ENCODE peak calls at places on chromosomes 4 and X, in six cellular contexts. One of them, this sample, is unnamed.

GRCh38 chrX:39260965-39261364 is 459.7 kb downstream of the MID1IP1 start:
- DNase-seq in H1: no peak
- DNase-seq in mesenchymal stem cell: peak
- DNase-seq in H9: no peak
- DNase-seq in IMR-90: no peak
- DNase-seq in trophoblast cell: no peak
- DNase-seq in this sample: no peak

GRCh38 chrX:85084770-85085393 is 81.2 kb downstream of the APOOL start:
- DNase-seq in trophoblast cell: no peak
- DNase-seq in IMR-90: peak
- DNase-seq in H1: no peak
- DNase-seq in mesenchymal stem cell: peak
- DNase-seq in H9: no peak
- DNase-seq in this sample: peak

GRCh38 chr4:121217385-121217784 is 53.3 kb upstream of the TNIP3 start:
- DNase-seq in H9: no peak
- DNase-seq in mesenchymal stem cell: peak
- DNase-seq in trophoblast cell: peak
- DNase-seq in H1: no peak
- DNase-seq in IMR-90: peak
- DNase-seq in this sample: no peak

GRCh38 chrX:41408576-41408975 is 38.6 kb upstream of the NYX start:
- DNase-seq in IMR-90: no peak
- DNase-seq in trophoblast cell: no peak
- DNase-seq in H1: no peak
- DNase-seq in H9: no peak
- DNase-seq in mesenchymal stem cell: no peak
- DNase-seq in this sample: no peak

GRCh38 chrX:58025979-58026378 is 115.7 kb upstream of the ZXDA start:
- DNase-seq in H1: peak
- DNase-seq in mesenchymal stem cell: peak
- DNase-seq in trophoblast cell: no peak
- DNase-seq in IMR-90: peak
- DNase-seq in H9: no peak
- DNase-seq in this sample: no peak

GRCh38 chrX:154379569-154379951 is 465 bp downstream of the EMD start:
- DNase-seq in H1: no peak
- DNase-seq in H9: no peak
- DNase-seq in trophoblast cell: no peak
- DNase-seq in IMR-90: no peak
- DNase-seq in mesenchymal stem cell: no peak
- DNase-seq in this sample: no peak

GRCh38 chr4:71259911-71260331 is 78.9 kb upstream of the SLC4A4 start:
- DNase-seq in H9: no peak
- DNase-seq in IMR-90: no peak
- DNase-seq in mesenchymal stem cell: no peak
- DNase-seq in H1: no peak
- DNase-seq in trophoblast cell: no peak
- DNase-seq in this sample: no peak

GRCh38 chrX:33001107-33001506 is 210.2 kb downstream of the DMD start:
- DNase-seq in IMR-90: no peak
- DNase-seq in H9: no peak
- DNase-seq in H1: no peak
- DNase-seq in trophoblast cell: no peak
- DNase-seq in mesenchymal stem cell: no peak
- DNase-seq in this sample: no peak

GRCh38 chrX:27336466-27337091 is 126.6 kb downstream of the PPP4R3C start:
- DNase-seq in H1: peak
- DNase-seq in IMR-90: peak
- DNase-seq in trophoblast cell: peak
- DNase-seq in H9: peak
- DNase-seq in mesenchymal stem cell: peak
- DNase-seq in this sample: peak

GRCh38 chrX:275967-276587 is 5.1 kb upstream of the PLCXD1 start:
- DNase-seq in H9: peak
- DNase-seq in IMR-90: peak
- DNase-seq in H1: peak
- DNase-seq in trophoblast cell: peak
- DNase-seq in mesenchymal stem cell: peak
- DNase-seq in this sample: peak

GRCh38 chr4:160809576-160809975 is 1354.2 kb downstream of the FSTL5 start:
- DNase-seq in mesenchymal stem cell: no peak
- DNase-seq in trophoblast cell: no peak
- DNase-seq in IMR-90: no peak
- DNase-seq in H9: no peak
- DNase-seq in H1: no peak
- DNase-seq in this sample: no peak

GRCh38 chr4:139528377-139529005 is 27.5 kb downstream of the SETD7 start:
- DNase-seq in H9: no peak
- DNase-seq in trophoblast cell: no peak
- DNase-seq in IMR-90: peak
- DNase-seq in H1: no peak
- DNase-seq in mesenchymal stem cell: peak
- DNase-seq in this sample: no peak

GRCh38 chrX:42384956-42385355 is 393.0 kb downstream of the PPP1R2C start:
- DNase-seq in H1: no peak
- DNase-seq in mesenchymal stem cell: no peak
- DNase-seq in IMR-90: no peak
- DNase-seq in H9: no peak
- DNase-seq in trophoblast cell: no peak
- DNase-seq in this sample: no peak

GRCh38 chr4:37661643-37662221 is 24.4 kb downstream of the RELL1 start:
- DNase-seq in trophoblast cell: no peak
- DNase-seq in H9: no peak
- DNase-seq in mesenchymal stem cell: peak
- DNase-seq in H1: no peak
- DNase-seq in IMR-90: peak
- DNase-seq in this sample: no peak

GRCh38 chr4:6196324-6196723 is 4.0 kb downstream of the JAKMIP1 start:
- DNase-seq in mesenchymal stem cell: no peak
- DNase-seq in H9: no peak
- DNase-seq in trophoblast cell: no peak
- DNase-seq in IMR-90: no peak
- DNase-seq in H1: no peak
- DNase-seq in this sample: no peak

GRCh38 chr4:41366911-41367517 is 110.3 kb downstream of the UCHL1 start:
- DNase-seq in trophoblast cell: no peak
- DNase-seq in mesenchymal stem cell: no peak
- DNase-seq in IMR-90: no peak
- DNase-seq in H1: no peak
- DNase-seq in H9: no peak
- DNase-seq in this sample: no peak

DNA sequence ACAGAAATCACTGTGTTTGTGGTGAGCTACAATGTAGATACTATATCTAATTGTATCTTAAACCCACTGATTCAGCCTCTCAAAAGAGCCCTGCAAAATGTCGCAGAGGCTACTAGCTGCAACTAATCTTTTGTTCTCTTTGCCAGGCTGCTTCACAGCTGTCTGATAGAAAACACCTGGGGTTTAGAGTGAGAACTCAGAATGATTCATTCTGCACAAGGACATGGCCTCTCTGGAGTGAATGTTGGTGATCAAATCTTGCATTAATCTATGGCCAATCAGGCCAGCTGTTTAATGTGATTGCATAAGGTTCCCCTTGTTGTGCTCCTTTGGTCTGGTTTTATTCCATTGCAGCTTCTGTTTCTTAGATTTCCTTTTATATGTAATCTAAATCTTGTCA is 100.3 kb downstream of the EMCN start:
- DNase-seq in H9: no peak
- DNase-seq in trophoblast cell: no peak
- DNase-seq in mesenchymal stem cell: peak
- DNase-seq in H1: no peak
- DNase-seq in IMR-90: peak
- DNase-seq in this sample: peak
- H2AFZ ChIP-seq in H9: no peak
- H2AFZ ChIP-seq in trophoblast cell: no peak
- H2AFZ ChIP-seq in mesenchymal stem cell: no peak
- H2AFZ ChIP-seq in H1: peak
- H2AFZ ChIP-seq in IMR-90: no peak
- H2AFZ ChIP-seq in this sample: no peak

GRCh38 chrX:46310815-46311497 is 234.3 kb downstream of the ZNF674 start:
- DNase-seq in IMR-90: no peak
- DNase-seq in H1: no peak
- DNase-seq in H9: no peak
- DNase-seq in mesenchymal stem cell: no peak
- DNase-seq in trophoblast cell: no peak
- DNase-seq in this sample: no peak
- H4K91ac ChIP-seq in IMR-90: no peak
- H4K91ac ChIP-seq in H1: no peak
- H4K91ac ChIP-seq in H9: no peak
- H4K91ac ChIP-seq in mesenchymal stem cell: no peak
- H4K91ac ChIP-seq in trophoblast cell: no peak
- H4K91ac ChIP-seq in this sample: no peak

GRCh38 chr4:87071401-87071800 is 136.6 kb downstream of the AFF1 start:
- DNase-seq in H9: no peak
- DNase-seq in mesenchymal stem cell: no peak
- DNase-seq in IMR-90: no peak
- DNase-seq in trophoblast cell: no peak
- DNase-seq in H1: no peak
- DNase-seq in this sample: no peak

GRCh38 chr4:87073187-87073569 is 138.4 kb downstream of the AFF1 start:
- DNase-seq in H1: no peak
- DNase-seq in mesenchymal stem cell: no peak
- DNase-seq in H9: no peak
- DNase-seq in IMR-90: no peak
- DNase-seq in trophoblast cell: no peak
- DNase-seq in this sample: no peak

GRCh38 chr4:87076690-87077358 is 142.0 kb downstream of the AFF1 start:
- DNase-seq in H9: no peak
- DNase-seq in trophoblast cell: no peak
- DNase-seq in mesenchymal stem cell: no peak
- DNase-seq in IMR-90: no peak
- DNase-seq in H1: no peak
- DNase-seq in this sample: no peak

GRCh38 chr4:87075876-87076275 is 141.1 kb downstream of the AFF1 start:
- DNase-seq in IMR-90: no peak
- DNase-seq in mesenchymal stem cell: no peak
- DNase-seq in H9: no peak
- DNase-seq in trophoblast cell: no peak
- DNase-seq in H1: no peak
- DNase-seq in this sample: no peak

GRCh38 chr4:87073570-87074470 is 139.0 kb downstream of the AFF1 start:
- DNase-seq in H9: no peak
- DNase-seq in trophoblast cell: no peak
- DNase-seq in IMR-90: peak
- DNase-seq in H1: no peak
- DNase-seq in mesenchymal stem cell: peak
- DNase-seq in this sample: no peak
- H2AFZ ChIP-seq in H9: no peak
- H2AFZ ChIP-seq in trophoblast cell: no peak
- H2AFZ ChIP-seq in IMR-90: no peak
- H2AFZ ChIP-seq in H1: no peak
- H2AFZ ChIP-seq in mesenchymal stem cell: no peak
- H2AFZ ChIP-seq in this sample: no peak

DNA sequence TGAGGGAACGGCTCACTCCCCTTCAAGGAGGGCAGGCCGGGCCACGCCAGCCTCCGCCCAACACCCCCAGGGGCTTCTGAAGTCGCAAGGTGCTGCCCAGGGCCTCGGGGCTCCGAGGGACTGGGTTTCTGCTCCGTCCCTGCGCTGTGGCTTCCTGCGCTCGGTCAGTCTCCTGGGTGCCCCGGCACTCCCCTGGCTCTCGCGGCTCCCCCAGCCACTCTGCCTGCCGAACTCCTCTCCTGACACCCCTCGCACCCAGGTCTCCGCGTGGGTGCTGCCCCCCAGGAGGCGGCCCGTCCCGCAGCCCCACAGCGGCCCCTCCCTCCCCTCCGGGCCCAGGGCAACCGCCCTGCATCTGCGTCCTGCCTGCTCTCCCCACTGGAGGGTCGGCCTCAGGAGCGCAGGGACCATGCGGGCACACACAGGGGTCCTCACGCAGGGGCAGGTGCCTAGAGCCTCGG is 151.9 kb downstream of the AFAP1 start:
- DNase-seq in mesenchymal stem cell: no peak
- DNase-seq in H1: no peak
- DNase-seq in IMR-90: no peak
- DNase-seq in H9: no peak
- DNase-seq in trophoblast cell: no peak
- DNase-seq in this sample: no peak
- H4K91ac ChIP-seq in mesenchymal stem cell: no peak
- H4K91ac ChIP-seq in H1: no peak
- H4K91ac ChIP-seq in IMR-90: no peak
- H4K91ac ChIP-seq in H9: no peak
- H4K91ac ChIP-seq in trophoblast cell: no peak
- H4K91ac ChIP-seq in this sample: no peak

GRCh38 chr4:2537011-2537830 is 774 bp downstream of the FAM193A start:
- DNase-seq in H9: peak
- DNase-seq in IMR-90: peak
- DNase-seq in mesenchymal stem cell: peak
- DNase-seq in trophoblast cell: peak
- DNase-seq in H1: peak
- DNase-seq in this sample: peak
- H2AFZ ChIP-seq in H9: no peak
- H2AFZ ChIP-seq in IMR-90: peak
- H2AFZ ChIP-seq in mesenchymal stem cell: peak
- H2AFZ ChIP-seq in trophoblast cell: peak
- H2AFZ ChIP-seq in H1: no peak
- H2AFZ ChIP-seq in this sample: peak

DNA sequence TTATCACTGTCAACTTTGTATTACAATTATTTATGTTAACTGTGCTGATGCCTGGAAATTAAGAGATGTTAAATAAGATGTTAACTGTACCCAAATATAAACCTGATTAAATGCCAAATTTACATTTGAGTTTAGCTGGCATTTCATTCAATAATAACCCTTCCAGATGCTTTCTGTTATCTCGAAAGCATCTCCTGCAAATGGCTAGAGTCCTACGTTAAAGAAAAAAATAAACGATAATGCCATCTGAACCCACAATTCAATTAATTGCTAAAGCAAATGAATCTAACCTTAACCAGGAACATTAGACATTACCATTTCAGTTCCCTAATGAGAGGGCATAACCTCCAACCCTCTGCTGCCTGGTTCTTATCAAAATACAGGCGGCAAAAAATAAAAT is 145.0 kb downstream of the ADAMTS3 start:
- DNase-seq in trophoblast cell: no peak
- DNase-seq in H1: no peak
- DNase-seq in mesenchymal stem cell: no peak
- DNase-seq in IMR-90: no peak
- DNase-seq in H9: no peak
- DNase-seq in this sample: no peak
- H4K91ac ChIP-seq in trophoblast cell: no peak
- H4K91ac ChIP-seq in H1: no peak
- H4K91ac ChIP-seq in mesenchymal stem cell: no peak
- H4K91ac ChIP-seq in IMR-90: no peak
- H4K91ac ChIP-seq in H9: no peak
- H4K91ac ChIP-seq in this sample: no peak

GRCh38 chr4:42904986-42905385 is 12.5 kb downstream of the GRXCR1 start:
- DNase-seq in IMR-90: no peak
- DNase-seq in trophoblast cell: no peak
- DNase-seq in mesenchymal stem cell: no peak
- DNase-seq in H1: no peak
- DNase-seq in H9: no peak
- DNase-seq in this sample: no peak

GRCh38 chr4:42906906-42907774 is 14.6 kb downstream of the GRXCR1 start:
- DNase-seq in trophoblast cell: no peak
- DNase-seq in H1: no peak
- DNase-seq in IMR-90: no peak
- DNase-seq in mesenchymal stem cell: no peak
- DNase-seq in H9: no peak
- DNase-seq in this sample: no peak
- H2AFZ ChIP-seq in trophoblast cell: no peak
- H2AFZ ChIP-seq in H1: peak
- H2AFZ ChIP-seq in IMR-90: no peak
- H2AFZ ChIP-seq in mesenchymal stem cell: no peak
- H2AFZ ChIP-seq in H9: no peak
- H2AFZ ChIP-seq in this sample: no peak

GRCh38 chrX:13620202-13620601 is 32.7 kb upstream of the TCEANC start:
- DNase-seq in H9: no peak
- DNase-seq in IMR-90: no peak
- DNase-seq in trophoblast cell: no peak
- DNase-seq in mesenchymal stem cell: no peak
- DNase-seq in H1: no peak
- DNase-seq in this sample: no peak
- H4K91ac ChIP-seq in H9: no peak
- H4K91ac ChIP-seq in IMR-90: no peak
- H4K91ac ChIP-seq in trophoblast cell: no peak
- H4K91ac ChIP-seq in mesenchymal stem cell: no peak
- H4K91ac ChIP-seq in H1: no peak
- H4K91ac ChIP-seq in this sample: no peak

This sample was measured in neuronal stem cell.